ENCODE peak calls at places on chromosomes 11 and 22, in eight cellular contexts. Y, Z, U, X, K, J, D and P are unnamed samples.

GRCh38 chr11:118007040-118007439 is 20.8 kb downstream of the IL10RA start:
- DNase-seq in Y (no peak), Z (no peak), U (no peak), X (no peak), K (no peak), J (no peak), D (no peak), P (no peak)

GRCh38 chr11:280762-281485 is 2.7 kb downstream of the NLRP6 start:
- DNase-seq in Y (no peak), Z (no peak), U (no peak), X (peak; percentile 13), K (no peak), J (no peak), D (no peak), P (peak; percentile 24)

GRCh38 chr11:134592391-134592990 is 180.4 kb upstream of the B3GAT1 start:
- DNase-seq in Y (no peak), Z (no peak), U (no peak), X (no peak), K (no peak), J (peak; percentile 37), D (peak; percentile 3), P (no peak)

GRCh38 chr11:45390407-45390806 is 104.3 kb upstream of the SYT13 start:
- DNase-seq in Y (no peak), Z (no peak), U (no peak), X (no peak), K (no peak), J (peak; percentile 13), D (no peak), P (peak; percentile 81)

GRCh38 chr22:49934891-49935557 is 16.6 kb downstream of the CRELD2 start:
- DNase-seq in Y (peak; percentile 92), Z (peak; percentile 69), U (peak; percentile 39), X (peak; percentile 78), K (peak; percentile 62), J (no peak), D (peak; percentile 79), P (peak; percentile 88)

GRCh38 chr11:15093432-15093831 is 20.0 kb downstream of the CALCB start:
- DNase-seq in Y (no peak), Z (no peak), U (no peak), X (no peak), K (no peak), J (no peak), D (no peak), P (no peak)

GRCh38 chr11:132648841-132649240 is 883.5 kb downstream of the OPCML start:
- DNase-seq in Y (no peak), Z (no peak), U (peak; percentile 2), X (no peak), K (no peak), J (peak; percentile 42), D (no peak), P (no peak)

GRCh38 chr22:48241658-48242057 is 1479.2 kb downstream of the TBC1D22A start:
- DNase-seq in Y (no peak), Z (no peak), U (no peak), X (no peak), K (no peak), J (no peak), D (no peak), P (no peak)

GRCh38 chr11:118048472-118049370 is 28.2 kb upstream of the TMPRSS4 start:
- DNase-seq in Y (no peak), Z (no peak), U (no peak), X (no peak), K (no peak), J (no peak), D (no peak), P (no peak)

GRCh38 chr11:57772562-57772961 is 11.0 kb downstream of the CTNND1 start:
- DNase-seq in Y (no peak), Z (no peak), U (peak; percentile 48), X (no peak), K (no peak), J (no peak), D (no peak), P (no peak)

GRCh38 chr22:40251106-40251505 is 73.4 kb downstream of the TNRC6B start:
- DNase-seq in Y (no peak), Z (no peak), U (no peak), X (no peak), K (no peak), J (no peak), D (no peak), P (no peak)

GRCh38 chr11:31959711-31960110 is 131.2 kb upstream of the RCN1 start:
- DNase-seq in Y (no peak), Z (no peak), U (peak; percentile 11), X (no peak), K (no peak), J (no peak), D (no peak), P (no peak)

GRCh38 chr11:66860449-66860831 is 3.6 kb downstream of the LRFN4 start:
- DNase-seq in Y (no peak), Z (no peak), U (no peak), X (no peak), K (no peak), J (no peak), D (no peak), P (no peak)

DNA sequence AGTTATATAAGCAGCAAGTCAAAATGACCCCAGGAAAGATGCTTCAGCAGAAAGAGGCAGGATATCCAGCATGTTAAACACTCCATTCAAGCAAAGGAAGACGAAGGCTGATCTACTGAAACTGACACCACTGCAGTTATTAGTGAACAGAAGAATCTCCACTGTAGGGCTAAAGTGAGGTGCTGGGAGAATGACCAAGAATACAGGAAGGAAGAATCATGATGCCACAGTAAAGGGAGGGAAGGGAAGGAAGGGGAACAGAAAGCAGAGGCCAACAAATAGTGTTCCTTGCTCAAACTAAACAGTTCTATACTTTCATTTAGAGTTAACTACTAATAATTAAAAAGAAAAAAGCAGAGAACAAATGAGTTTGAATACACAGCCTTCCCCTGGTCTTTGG is 92.5 kb downstream of the SIK3 start:
- DNase-seq in Y (no peak), Z (no peak), U (no peak), X (no peak), K (no peak), J (no peak), D (no peak), P (no peak)
- TF ChIP-seq CTCF in Y (no peak), Z (no peak), U (no peak), X (no peak), K (no peak), J (no peak), D (no peak), P (no peak)

GRCh38 chr11:104126464-104126863 is 37.5 kb downstream of the PDGFD start:
- DNase-seq in Y (no peak), Z (no peak), U (no peak), X (no peak), K (no peak), J (no peak), D (no peak), P (no peak)
- H3K27ac ChIP-seq in Y (no peak overlapping the region), Z (no peak overlapping the region), U (no peak overlapping the region), X (no peak overlapping the region), K (no peak overlapping the region), J (no peak overlapping the region), D (peak overlapping the region; percentile 46), P (no peak overlapping the region)

GRCh38 chr22:32775957-32776356 is 25.5 kb upstream of the TIMP3 start:
- DNase-seq in Y (no peak), Z (no peak), U (no peak), X (no peak), K (no peak), J (no peak), D (peak; percentile 22), P (peak; percentile 81)
- TF ChIP-seq CTCF in Y (no peak), Z (no peak), U (peak; percentile 21), X (no peak), K (no peak), J (peak; percentile 65), D (peak; percentile 48), P (peak; percentile 67)

GRCh38 chr22:42601879-42602465 is 12.7 kb downstream of the POLDIP3 start:
- DNase-seq in Y (no peak), Z (no peak), U (no peak), X (no peak), K (no peak), J (no peak), D (no peak), P (no peak)
- H3K27ac ChIP-seq in Y (no peak overlapping the region), Z (peak overlapping the region; percentile 49), U (no peak overlapping the region), X (peak overlapping the region; percentile 78), K (no peak overlapping the region), J (no peak overlapping the region), D (no peak overlapping the region), P (no peak overlapping the region)

GRCh38 chr11:93155738-93156137 is 42.1 kb downstream of the SLC36A4 start:
- DNase-seq in Y (no peak), Z (no peak), U (no peak), X (no peak), K (no peak), J (no peak), D (no peak), P (no peak)

GRCh38 chr11:93160156-93160555 is 37.6 kb downstream of the SLC36A4 start:
- DNase-seq in Y (no peak), Z (no peak), U (no peak), X (no peak), K (no peak), J (no peak), D (no peak), P (no peak)

GRCh38 chr11:93166194-93166593 is 31.6 kb downstream of the SLC36A4 start:
- DNase-seq in Y (no peak), Z (no peak), U (no peak), X (no peak), K (no peak), J (no peak), D (no peak), P (no peak)

GRCh38 chr11:93160808-93161207 is 37.0 kb downstream of the SLC36A4 start:
- DNase-seq in Y (no peak), Z (no peak), U (no peak), X (no peak), K (no peak), J (no peak), D (peak; percentile 2), P (no peak)
- TF ChIP-seq CTCF in Y (no peak), Z (no peak), U (no peak), X (no peak), K (no peak), J (no peak), D (no peak), P (no peak)

DNA sequence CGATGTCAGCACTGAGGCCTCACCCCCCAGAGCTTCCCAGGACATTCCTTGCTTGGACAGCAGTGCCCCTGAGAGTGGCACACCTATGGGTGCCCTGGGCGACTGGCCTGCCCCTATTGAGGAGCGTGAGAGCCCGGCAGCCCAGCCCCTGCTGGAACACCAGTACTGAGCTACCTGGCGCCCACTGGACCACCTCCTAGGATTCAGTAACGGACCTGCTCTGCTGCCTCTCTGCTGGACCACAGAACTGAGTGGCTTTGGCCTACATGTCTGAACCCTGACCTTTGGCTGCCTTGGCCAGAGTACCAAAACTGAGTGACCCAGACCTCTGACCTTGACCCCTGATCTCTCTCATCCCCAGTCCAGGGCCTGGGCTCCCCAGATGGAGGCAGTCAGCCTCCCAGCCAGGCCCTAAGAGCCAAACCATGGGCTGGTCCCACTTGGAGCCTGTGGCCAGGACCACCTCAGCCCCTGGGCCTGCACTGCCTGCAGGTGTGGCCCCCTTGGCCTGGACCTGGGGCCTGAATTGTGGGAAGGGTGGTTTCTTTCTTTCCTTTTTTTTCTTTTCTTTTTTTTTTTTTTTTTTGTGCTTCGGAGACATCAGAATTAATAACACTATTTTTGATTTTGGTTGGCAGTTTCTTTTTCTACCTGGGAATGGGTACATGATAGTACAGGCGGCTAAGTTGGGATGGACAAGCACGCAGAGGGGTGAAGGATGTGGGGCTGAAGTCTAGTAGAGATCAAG is 917 bp upstream of the SIPA1 start:
- DNase-seq in Y (no peak), Z (no peak), U (no peak), X (no peak), K (no peak), J (no peak), D (no peak), P (no peak)
- H3K27ac ChIP-seq in Y (no peak overlapping the region), Z (peak overlapping the region; percentile 95), U (no peak overlapping the region), X (peak overlapping the region; percentile 83), K (no peak overlapping the region), J (no peak overlapping the region), D (peak overlapping the region; percentile 51), P (peak overlapping the region; percentile 80)